ENCODE peak calls at places on chromosomes 1 and 21, in five cellular contexts. One of them, this sample, is unnamed.

GRCh38 chr1:56494306-56494705 is 85.1 kb downstream of the PLPP3 start:
- DNase-seq in CD8-positive, alpha-beta T cell: no peak
- DNase-seq in tibial nerve: no peak
- DNase-seq in heart left ventricle: no peak
- DNase-seq in kidney: no peak
- DNase-seq in this sample: no peak

GRCh38 chr1:106998431-106999002 is 58.0 kb upstream of the PRMT6 start:
- DNase-seq in CD8-positive, alpha-beta T cell: no peak
- DNase-seq in tibial nerve: no peak
- DNase-seq in heart left ventricle: no peak
- DNase-seq in kidney: no peak
- DNase-seq in this sample: no peak

GRCh38 chr1:37776946-37777516 is 12.1 kb upstream of the EPHA10 start:
- DNase-seq in CD8-positive, alpha-beta T cell: no peak
- DNase-seq in tibial nerve: no peak
- DNase-seq in heart left ventricle: no peak
- DNase-seq in kidney: no peak
- DNase-seq in this sample: no peak

GRCh38 chr1:173420330-173420806 is 56.8 kb upstream of the PRDX6 start:
- DNase-seq in CD8-positive, alpha-beta T cell: peak; percentile 52
- DNase-seq in tibial nerve: peak; percentile 46
- DNase-seq in heart left ventricle: peak; percentile 54
- DNase-seq in kidney: no peak
- DNase-seq in this sample: peak; percentile 66

GRCh38 chr1:203480525-203481084 is 5.0 kb downstream of the PRELP start:
- DNase-seq in CD8-positive, alpha-beta T cell: peak; percentile 35
- DNase-seq in tibial nerve: peak; percentile 75
- DNase-seq in heart left ventricle: peak; percentile 48
- DNase-seq in kidney: peak; percentile 83
- DNase-seq in this sample: peak; percentile 84

GRCh38 chr1:235946570-235946981 is 79.9 kb upstream of the LYST start:
- DNase-seq in CD8-positive, alpha-beta T cell: no peak
- DNase-seq in tibial nerve: no peak
- DNase-seq in heart left ventricle: no peak
- DNase-seq in kidney: no peak
- DNase-seq in this sample: no peak

GRCh38 chr21:36477559-36477958 is 2.4 kb downstream of the CLDN14 start:
- DNase-seq in CD8-positive, alpha-beta T cell: no peak
- DNase-seq in tibial nerve: no peak
- DNase-seq in heart left ventricle: no peak
- DNase-seq in kidney: peak; percentile 12
- DNase-seq in this sample: no peak

GRCh38 chr1:16138772-16139221 is 17.1 kb downstream of the EPHA2 start:
- DNase-seq in CD8-positive, alpha-beta T cell: no peak
- DNase-seq in tibial nerve: no peak
- DNase-seq in heart left ventricle: peak; percentile 48
- DNase-seq in kidney: no peak
- DNase-seq in this sample: no peak

GRCh38 chr1:26358411-26359384 is 4.8 kb upstream of the CRYBG2 start:
- DNase-seq in CD8-positive, alpha-beta T cell: peak; percentile 89
- DNase-seq in tibial nerve: no peak
- DNase-seq in heart left ventricle: no peak
- DNase-seq in kidney: no peak
- DNase-seq in this sample: no peak

GRCh38 chr21:29265690-29266479 is 32.8 kb upstream of the BACH1 start:
- DNase-seq in CD8-positive, alpha-beta T cell: no peak
- DNase-seq in tibial nerve: no peak
- DNase-seq in heart left ventricle: no peak
- DNase-seq in kidney: no peak
- DNase-seq in this sample: no peak

GRCh38 chr21:45153358-45154318 is 79.3 kb downstream of the ADARB1 start:
- DNase-seq in CD8-positive, alpha-beta T cell: no peak
- DNase-seq in tibial nerve: no peak
- DNase-seq in heart left ventricle: no peak
- DNase-seq in kidney: no peak
- DNase-seq in this sample: no peak

GRCh38 chr1:162666006-162666645 is 33.9 kb downstream of the DDR2 start:
- DNase-seq in CD8-positive, alpha-beta T cell: no peak
- DNase-seq in tibial nerve: no peak
- DNase-seq in heart left ventricle: no peak
- DNase-seq in kidney: no peak
- DNase-seq in this sample: no peak

GRCh38 chr1:182392045-182393028 is 747 bp upstream of the GLUL start:
- DNase-seq in CD8-positive, alpha-beta T cell: no peak
- DNase-seq in tibial nerve: peak; percentile 23
- DNase-seq in heart left ventricle: peak; percentile 64
- DNase-seq in kidney: peak; percentile 88
- DNase-seq in this sample: peak; percentile 83

GRCh38 chr21:22900511-22900910 is 1902.3 kb downstream of the NCAM2 start:
- DNase-seq in CD8-positive, alpha-beta T cell: no peak
- DNase-seq in tibial nerve: no peak
- DNase-seq in heart left ventricle: no peak
- DNase-seq in kidney: no peak
- DNase-seq in this sample: no peak

GRCh38 chr1:89941110-89941770 is 53.7 kb upstream of the ZNF326 start:
- DNase-seq in CD8-positive, alpha-beta T cell: no peak
- DNase-seq in tibial nerve: no peak
- DNase-seq in heart left ventricle: no peak
- DNase-seq in kidney: no peak
- DNase-seq in this sample: no peak

GRCh38 chr1:206897175-206897574 is at the start of gene IL24:
- DNase-seq in CD8-positive, alpha-beta T cell: no peak
- DNase-seq in tibial nerve: no peak
- DNase-seq in heart left ventricle: no peak
- DNase-seq in kidney: no peak
- DNase-seq in this sample: no peak

GRCh38 chr1:22053018-22053860 is 730 bp downstream of the CDC42 start:
- DNase-seq in CD8-positive, alpha-beta T cell: peak; percentile 63
- DNase-seq in tibial nerve: no peak
- DNase-seq in heart left ventricle: peak; percentile 67
- DNase-seq in kidney: peak; percentile 92
- DNase-seq in this sample: peak; percentile 87

GRCh38 chr1:63804829-63805484 is 31.1 kb downstream of the ROR1 start:
- DNase-seq in CD8-positive, alpha-beta T cell: no peak
- DNase-seq in tibial nerve: no peak
- DNase-seq in heart left ventricle: no peak
- DNase-seq in kidney: no peak
- DNase-seq in this sample: no peak

GRCh38 chr21:41593784-41594138 is 85.8 kb upstream of the TMPRSS2 start:
- DNase-seq in CD8-positive, alpha-beta T cell: no peak
- DNase-seq in tibial nerve: no peak
- DNase-seq in heart left ventricle: no peak
- DNase-seq in kidney: no peak
- DNase-seq in this sample: peak; percentile 74

GRCh38 chr1:203229471-203230178 is at the start of gene CHIT1:
- DNase-seq in CD8-positive, alpha-beta T cell: no peak
- DNase-seq in tibial nerve: no peak
- DNase-seq in heart left ventricle: no peak
- DNase-seq in kidney: no peak
- DNase-seq in this sample: no peak

GRCh38 chr1:3581296-3581695 is 30.0 kb downstream of the MEGF6 start:
- DNase-seq in CD8-positive, alpha-beta T cell: no peak
- DNase-seq in tibial nerve: no peak
- DNase-seq in heart left ventricle: no peak
- DNase-seq in kidney: no peak
- DNase-seq in this sample: no peak

GRCh38 chr1:151371340-151371739 is 1.2 kb downstream of the SELENBP1 start:
- DNase-seq in CD8-positive, alpha-beta T cell: no peak
- DNase-seq in tibial nerve: peak; percentile 72
- DNase-seq in heart left ventricle: peak; percentile 39
- DNase-seq in kidney: peak; percentile 82
- DNase-seq in this sample: peak; percentile 90

GRCh38 chr21:33247596-33247995 is 17.9 kb downstream of the IFNAR2 start:
- DNase-seq in CD8-positive, alpha-beta T cell: no peak
- DNase-seq in tibial nerve: no peak
- DNase-seq in heart left ventricle: no peak
- DNase-seq in kidney: no peak
- DNase-seq in this sample: no peak

GRCh38 chr1:203299180-203299579 is 6.1 kb upstream of the BTG2 start:
- DNase-seq in CD8-positive, alpha-beta T cell: no peak
- DNase-seq in tibial nerve: no peak
- DNase-seq in heart left ventricle: no peak
- DNase-seq in kidney: no peak
- DNase-seq in this sample: peak; percentile 38

GRCh38 chr21:41601573-41602371 is 93.8 kb upstream of the TMPRSS2 start:
- DNase-seq in CD8-positive, alpha-beta T cell: no peak
- DNase-seq in tibial nerve: no peak
- DNase-seq in heart left ventricle: no peak
- DNase-seq in kidney: peak; percentile 84
- DNase-seq in this sample: peak; percentile 70

GRCh38 chr1:94812985-94813384 is 7.2 kb upstream of the SLC44A3 start:
- DNase-seq in CD8-positive, alpha-beta T cell: no peak
- DNase-seq in tibial nerve: no peak
- DNase-seq in heart left ventricle: no peak
- DNase-seq in kidney: no peak
- DNase-seq in this sample: no peak

GRCh38 chr1:155695608-155696007 is 6.7 kb downstream of the DAP3 start:
- DNase-seq in CD8-positive, alpha-beta T cell: no peak
- DNase-seq in tibial nerve: no peak
- DNase-seq in heart left ventricle: no peak
- DNase-seq in kidney: no peak
- DNase-seq in this sample: no peak
- H3K9me3 ChIP-seq in CD8-positive, alpha-beta T cell: no peaks in the 10 kb centered on the region
- H3K9me3 ChIP-seq in tibial nerve: no peaks in the 10 kb centered on the region
- H3K9me3 ChIP-seq in heart left ventricle: peaks cover 4% of the 10 kb centered on the region
- H3K9me3 ChIP-seq in kidney: no peaks in the 10 kb centered on the region
- H3K9me3 ChIP-seq in this sample: no peaks in the 10 kb centered on the region

GRCh38 chr1:248373761-248374160 is 1.8 kb upstream of the OR2T6 start:
- DNase-seq in CD8-positive, alpha-beta T cell: no peak
- DNase-seq in tibial nerve: no peak
- DNase-seq in heart left ventricle: no peak
- DNase-seq in kidney: no peak
- DNase-seq in this sample: no peak
- H3K9me3 ChIP-seq in CD8-positive, alpha-beta T cell: no peaks in the 10 kb centered on the region
- H3K9me3 ChIP-seq in tibial nerve: no peaks in the 10 kb centered on the region
- H3K9me3 ChIP-seq in heart left ventricle: peaks cover 17% of the 10 kb centered on the region
- H3K9me3 ChIP-seq in kidney: peaks cover 4% of the 10 kb centered on the region
- H3K9me3 ChIP-seq in this sample: no peaks in the 10 kb centered on the region

GRCh38 chr1:152449661-152450060 is 35.6 kb upstream of the CRNN start:
- DNase-seq in CD8-positive, alpha-beta T cell: no peak
- DNase-seq in tibial nerve: no peak
- DNase-seq in heart left ventricle: no peak
- DNase-seq in kidney: no peak
- DNase-seq in this sample: no peak

GRCh38 chr1:152444045-152444444 is 30.0 kb upstream of the CRNN start:
- DNase-seq in CD8-positive, alpha-beta T cell: no peak
- DNase-seq in tibial nerve: no peak
- DNase-seq in heart left ventricle: no peak
- DNase-seq in kidney: no peak
- DNase-seq in this sample: no peak

GRCh38 chr1:152448095-152448494 is 34.0 kb upstream of the CRNN start:
- DNase-seq in CD8-positive, alpha-beta T cell: no peak
- DNase-seq in tibial nerve: no peak
- DNase-seq in heart left ventricle: no peak
- DNase-seq in kidney: no peak
- DNase-seq in this sample: no peak

GRCh38 chr1:152448496-152448895 is 34.4 kb upstream of the CRNN start:
- DNase-seq in CD8-positive, alpha-beta T cell: no peak
- DNase-seq in tibial nerve: no peak
- DNase-seq in heart left ventricle: no peak
- DNase-seq in kidney: no peak
- DNase-seq in this sample: no peak

DNA sequence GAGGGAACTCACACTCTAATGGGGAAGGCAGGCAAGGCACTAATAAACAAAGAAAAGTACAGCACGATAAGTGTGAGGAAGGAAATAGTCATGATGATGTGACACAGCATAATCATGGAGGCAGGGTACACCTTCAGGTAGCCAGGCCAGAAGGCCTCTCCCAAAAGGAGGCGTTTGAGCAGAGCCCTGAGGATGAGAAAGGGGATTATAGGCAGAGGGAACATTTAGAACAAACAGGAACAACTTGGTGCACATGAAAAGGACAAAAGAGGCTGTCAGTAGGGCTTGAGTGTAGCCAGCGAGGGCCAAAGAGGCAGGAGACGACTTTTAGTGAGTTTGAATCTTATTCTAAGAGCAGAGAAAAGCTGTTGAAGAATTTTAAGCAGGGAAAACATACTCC is 33.4 kb upstream of the CRNN start:
- DNase-seq in CD8-positive, alpha-beta T cell: no peak
- DNase-seq in tibial nerve: no peak
- DNase-seq in heart left ventricle: no peak
- DNase-seq in kidney: no peak
- DNase-seq in this sample: no peak
- H3K9me3 ChIP-seq in CD8-positive, alpha-beta T cell: no peaks in the 10 kb centered on the region
- H3K9me3 ChIP-seq in tibial nerve: no peaks in the 10 kb centered on the region
- H3K9me3 ChIP-seq in heart left ventricle: no peaks in the 10 kb centered on the region
- H3K9me3 ChIP-seq in kidney: no peaks in the 10 kb centered on the region
- H3K9me3 ChIP-seq in this sample: no peaks in the 10 kb centered on the region

GRCh38 chr21:25171438-25171837 is 435.8 kb downstream of the MRPL39 start:
- DNase-seq in CD8-positive, alpha-beta T cell: no peak
- DNase-seq in tibial nerve: no peak
- DNase-seq in heart left ventricle: no peak
- DNase-seq in kidney: no peak
- DNase-seq in this sample: no peak
- H3K9me3 ChIP-seq in CD8-positive, alpha-beta T cell: no peaks in the 10 kb centered on the region
- H3K9me3 ChIP-seq in tibial nerve: no peaks in the 10 kb centered on the region
- H3K9me3 ChIP-seq in heart left ventricle: peaks cover 17% of the 10 kb centered on the region
- H3K9me3 ChIP-seq in kidney: peaks cover 4% of the 10 kb centered on the region
- H3K9me3 ChIP-seq in this sample: peaks cover 5% of the 10 kb centered on the region

GRCh38 chr1:248406721-248407692 is 4.2 kb downstream of the OR2T1 start:
- DNase-seq in CD8-positive, alpha-beta T cell: no peak
- DNase-seq in tibial nerve: no peak
- DNase-seq in heart left ventricle: no peak
- DNase-seq in kidney: no peak
- DNase-seq in this sample: no peak
- H3K9me3 ChIP-seq in CD8-positive, alpha-beta T cell: peaks cover 4% of the 10 kb centered on the region
- H3K9me3 ChIP-seq in tibial nerve: no peaks in the 10 kb centered on the region
- H3K9me3 ChIP-seq in heart left ventricle: peaks cover 11% of the 10 kb centered on the region
- H3K9me3 ChIP-seq in kidney: peaks cover 5% of the 10 kb centered on the region
- H3K9me3 ChIP-seq in this sample: no peaks in the 10 kb centered on the region

GRCh38 chr1:248756151-248756550 is 592 bp upstream of the LYPD8 start:
- DNase-seq in CD8-positive, alpha-beta T cell: no peak
- DNase-seq in tibial nerve: no peak
- DNase-seq in heart left ventricle: no peak
- DNase-seq in kidney: no peak
- DNase-seq in this sample: no peak

GRCh38 chr1:248756636-248757035 is 1.1 kb upstream of the LYPD8 start:
- DNase-seq in CD8-positive, alpha-beta T cell: no peak
- DNase-seq in tibial nerve: no peak
- DNase-seq in heart left ventricle: no peak
- DNase-seq in kidney: no peak
- DNase-seq in this sample: no peak

GRCh38 chr1:248758352-248758751 is 2.8 kb upstream of the LYPD8 start:
- DNase-seq in CD8-positive, alpha-beta T cell: no peak
- DNase-seq in tibial nerve: no peak
- DNase-seq in heart left ventricle: no peak
- DNase-seq in kidney: no peak
- DNase-seq in this sample: no peak

GRCh38 chr1:248759644-248760043 is 4.1 kb upstream of the LYPD8 start:
- DNase-seq in CD8-positive, alpha-beta T cell: no peak
- DNase-seq in tibial nerve: no peak
- DNase-seq in heart left ventricle: no peak
- DNase-seq in kidney: no peak
- DNase-seq in this sample: no peak

GRCh38 chr1:248757784-248758195 is 2.2 kb upstream of the LYPD8 start:
- DNase-seq in CD8-positive, alpha-beta T cell: no peak
- DNase-seq in tibial nerve: no peak
- DNase-seq in heart left ventricle: no peak
- DNase-seq in kidney: no peak
- DNase-seq in this sample: no peak
- H3K9me3 ChIP-seq in CD8-positive, alpha-beta T cell: no peaks in the 10 kb centered on the region
- H3K9me3 ChIP-seq in tibial nerve: no peaks in the 10 kb centered on the region
- H3K9me3 ChIP-seq in heart left ventricle: no peaks in the 10 kb centered on the region
- H3K9me3 ChIP-seq in kidney: peaks cover 5% of the 10 kb centered on the region
- H3K9me3 ChIP-seq in this sample: no peaks in the 10 kb centered on the region